ENCODE peak calls at places on chromosomes 11 and 22, in seven cellular contexts. C, B, Y, N, A, S and G are unnamed samples.

GRCh38 chr11:61537326-61537725 is 28.8 kb downstream of the LRRC10B start:
- DNase-seq in C (no peak), B (no peak), Y (no peak), N (no peak), A (no peak), S (no peak), G (no peak)

GRCh38 chr11:105298630-105299029 is 159.1 kb upstream of the CARD18 start:
- DNase-seq in C (no peak), B (no peak), Y (no peak), N (no peak), A (no peak), S (no peak), G (no peak)

GRCh38 chr11:1919428-1920127 is at the start of gene TNNT3:
- DNase-seq in C (no peak), B (peak; percentile 52), Y (no peak), N (no peak), A (no peak), S (no peak), G (no peak)

GRCh38 chr22:20020533-20021195 is at the start of gene TANGO2:
- DNase-seq in C (peak; percentile 94), B (peak; percentile 99), Y (peak; percentile 92), N (peak; percentile 95), A (peak; percentile 93), S (no peak), G (peak; percentile 77)

GRCh38 chr22:33116846-33117547 is 58.8 kb upstream of the SYN3 start:
- DNase-seq in C (no peak), B (no peak), Y (no peak), N (no peak), A (no peak), S (no peak), G (no peak)

GRCh38 chr22:43343262-43343988 is at the start of gene SCUBE1:
- DNase-seq in C (peak; percentile 67), B (peak; percentile 78), Y (peak; percentile 30), N (peak; percentile 72), A (peak; percentile 58), S (no peak), G (peak; percentile 17)

GRCh38 chr11:33716236-33716635 is 15.6 kb upstream of the C11orf91 start:
- DNase-seq in C (no peak), B (no peak), Y (no peak), N (peak; percentile 58), A (no peak), S (no peak), G (no peak)

GRCh38 chr22:19422440-19423301 is 8.9 kb downstream of the HIRA start:
- DNase-seq in C (no peak), B (no peak), Y (no peak), N (no peak), A (no peak), S (no peak), G (no peak)

GRCh38 chr11:73538381-73538872 is 59.5 kb downstream of the FAM168A start:
- DNase-seq in C (no peak), B (peak; percentile 45), Y (no peak), N (no peak), A (no peak), S (no peak), G (no peak)

GRCh38 chr22:41636467-41636866 is 15.4 kb downstream of the XRCC6 start:
- DNase-seq in C (no peak), B (no peak), Y (no peak), N (no peak), A (no peak), S (no peak), G (no peak)

GRCh38 chr11:33207408-33207985 is 46.2 kb upstream of the CSTF3 start:
- DNase-seq in C (no peak), B (no peak), Y (no peak), N (peak; percentile 37), A (no peak), S (no peak), G (no peak)

GRCh38 chr11:74739546-74740270 is 8.5 kb upstream of the CHRDL2 start:
- DNase-seq in C (no peak), B (peak; percentile 75), Y (peak; percentile 17), N (peak; percentile 75), A (peak; percentile 21), S (no peak), G (peak; percentile 87)

GRCh38 chr11:115198301-115198700 is 305.9 kb downstream of the CADM1 start:
- DNase-seq in C (no peak), B (no peak), Y (no peak), N (no peak), A (no peak), S (no peak), G (no peak)

GRCh38 chr11:30860970-30861369 is 274.8 kb upstream of the MPPED2 start:
- DNase-seq in C (no peak), B (no peak), Y (no peak), N (no peak), A (no peak), S (no peak), G (no peak)

GRCh38 chr11:12769834-12770345 is 95.7 kb downstream of the TEAD1 start:
- DNase-seq in C (no peak), B (no peak), Y (no peak), N (peak; percentile 70), A (no peak), S (peak; percentile 47), G (peak; percentile 74)

GRCh38 chr11:110087820-110088534 is 5.2 kb upstream of the ZC3H12C start:
- DNase-seq in C (no peak), B (no peak), Y (no peak), N (no peak), A (no peak), S (no peak), G (no peak)

GRCh38 chr11:69497221-69497787 is 15.8 kb downstream of the LINC01488 start:
- DNase-seq in C (peak; percentile 87), B (no peak), Y (no peak), N (peak; percentile 94), A (no peak), S (peak; percentile 59), G (peak; percentile 83)

GRCh38 chr22:39475902-39476301 is 19.1 kb downstream of the MGAT3 start:
- DNase-seq in C (no peak), B (no peak), Y (no peak), N (no peak), A (no peak), S (no peak), G (no peak)

GRCh38 chr11:29629281-29629680 is 387.5 kb downstream of the KCNA4 start:
- DNase-seq in C (no peak), B (no peak), Y (no peak), N (no peak), A (no peak), S (no peak), G (no peak)

GRCh38 chr11:134272381-134273316 is 3.5 kb upstream of the GLB1L3 start:
- DNase-seq in C (no peak), B (no peak), Y (no peak), N (peak; percentile 28), A (no peak), S (no peak), G (no peak)

GRCh38 chr11:94058630-94059029 is 37.5 kb downstream of the HEPHL1 start:
- DNase-seq in C (no peak), B (no peak), Y (no peak), N (no peak), A (no peak), S (no peak), G (no peak)

GRCh38 chr11:117457031-117457785 is 129.6 kb downstream of the CEP164 start:
- DNase-seq in C (no peak), B (no peak), Y (no peak), N (no peak), A (no peak), S (no peak), G (no peak)

GRCh38 chr11:44952500-44953260 is 2.0 kb upstream of the TP53I11 start:
- DNase-seq in C (no peak), B (no peak), Y (no peak), N (no peak), A (no peak), S (no peak), G (no peak)

GRCh38 chr22:25032066-25032465 is 79.5 kb downstream of the KIAA1671 start:
- DNase-seq in C (no peak), B (no peak), Y (no peak), N (no peak), A (no peak), S (no peak), G (no peak)